ENCODE peak calls at places on chromosomes 16 and 17, in eight cellular contexts. One of them, this sample, is unnamed.

GRCh38 chr17:38978180-38978579 is 11.0 kb upstream of the FBXO47 start:
- DNase-seq in IMR-90: no peak
- DNase-seq in coronary artery: no peak
- DNase-seq in CD8-positive, alpha-beta T cell: no peak
- DNase-seq in transverse colon: no peak
- DNase-seq in naive thymus-derived CD4-positive, alpha-beta T cell: no peak
- DNase-seq in left lung: no peak
- DNase-seq in adrenal gland: no peak
- DNase-seq in this sample: no peak

GRCh38 chr16:65268331-65268730 is 146.5 kb upstream of the CDH11 start:
- DNase-seq in IMR-90: peak
- DNase-seq in coronary artery: no peak
- DNase-seq in CD8-positive, alpha-beta T cell: no peak
- DNase-seq in transverse colon: no peak
- DNase-seq in naive thymus-derived CD4-positive, alpha-beta T cell: no peak
- DNase-seq in left lung: no peak
- DNase-seq in adrenal gland: no peak
- DNase-seq in this sample: no peak

GRCh38 chr16:76661691-76662090 is 384.5 kb downstream of the CNTNAP4 start:
- DNase-seq in IMR-90: no peak
- DNase-seq in coronary artery: no peak
- DNase-seq in CD8-positive, alpha-beta T cell: no peak
- DNase-seq in transverse colon: no peak
- DNase-seq in naive thymus-derived CD4-positive, alpha-beta T cell: no peak
- DNase-seq in left lung: no peak
- DNase-seq in adrenal gland: no peak
- DNase-seq in this sample: no peak

GRCh38 chr16:66220766-66221165 is 145.7 kb upstream of the CDH5 start:
- DNase-seq in IMR-90: no peak
- DNase-seq in coronary artery: no peak
- DNase-seq in CD8-positive, alpha-beta T cell: no peak
- DNase-seq in transverse colon: no peak
- DNase-seq in naive thymus-derived CD4-positive, alpha-beta T cell: no peak
- DNase-seq in left lung: no peak
- DNase-seq in adrenal gland: no peak
- DNase-seq in this sample: peak

GRCh38 chr17:6501359-6501758 is 55.0 kb downstream of the PITPNM3 start:
- DNase-seq in IMR-90: no peak
- DNase-seq in coronary artery: peak
- DNase-seq in CD8-positive, alpha-beta T cell: no peak
- DNase-seq in transverse colon: no peak
- DNase-seq in naive thymus-derived CD4-positive, alpha-beta T cell: no peak
- DNase-seq in left lung: no peak
- DNase-seq in adrenal gland: no peak
- DNase-seq in this sample: no peak

GRCh38 chr17:16872836-16873653 is 98.9 kb downstream of the TNFRSF13B start:
- DNase-seq in IMR-90: no peak
- DNase-seq in coronary artery: peak
- DNase-seq in CD8-positive, alpha-beta T cell: no peak
- DNase-seq in transverse colon: peak
- DNase-seq in naive thymus-derived CD4-positive, alpha-beta T cell: no peak
- DNase-seq in left lung: no peak
- DNase-seq in adrenal gland: no peak
- DNase-seq in this sample: peak

GRCh38 chr17:50102164-50102991 is 7.2 kb downstream of the PDK2 start:
- DNase-seq in IMR-90: no peak
- DNase-seq in coronary artery: peak
- DNase-seq in CD8-positive, alpha-beta T cell: no peak
- DNase-seq in transverse colon: peak
- DNase-seq in naive thymus-derived CD4-positive, alpha-beta T cell: no peak
- DNase-seq in left lung: peak
- DNase-seq in adrenal gland: peak
- DNase-seq in this sample: no peak

GRCh38 chr16:15811778-15812750 is 44.8 kb downstream of the MYH11 start:
- DNase-seq in IMR-90: peak
- DNase-seq in coronary artery: peak
- DNase-seq in CD8-positive, alpha-beta T cell: no peak
- DNase-seq in transverse colon: no peak
- DNase-seq in naive thymus-derived CD4-positive, alpha-beta T cell: no peak
- DNase-seq in left lung: no peak
- DNase-seq in adrenal gland: no peak
- DNase-seq in this sample: no peak

GRCh38 chr16:19419691-19420060 is 2.0 kb downstream of the TMC5 start:
- DNase-seq in IMR-90: peak
- DNase-seq in coronary artery: no peak
- DNase-seq in CD8-positive, alpha-beta T cell: no peak
- DNase-seq in transverse colon: no peak
- DNase-seq in naive thymus-derived CD4-positive, alpha-beta T cell: no peak
- DNase-seq in left lung: no peak
- DNase-seq in adrenal gland: no peak
- DNase-seq in this sample: no peak

GRCh38 chr17:80438806-80439205 is 23.8 kb downstream of the ENDOV start:
- DNase-seq in IMR-90: no peak
- DNase-seq in coronary artery: no peak
- DNase-seq in CD8-positive, alpha-beta T cell: no peak
- DNase-seq in transverse colon: no peak
- DNase-seq in naive thymus-derived CD4-positive, alpha-beta T cell: no peak
- DNase-seq in left lung: no peak
- DNase-seq in adrenal gland: no peak
- DNase-seq in this sample: no peak

GRCh38 chr17:28147026-28147425 is 104.5 kb downstream of the NLK start:
- DNase-seq in IMR-90: peak
- DNase-seq in coronary artery: no peak
- DNase-seq in CD8-positive, alpha-beta T cell: no peak
- DNase-seq in transverse colon: no peak
- DNase-seq in naive thymus-derived CD4-positive, alpha-beta T cell: no peak
- DNase-seq in left lung: no peak
- DNase-seq in adrenal gland: no peak
- DNase-seq in this sample: no peak
- H3K27ac ChIP-seq in IMR-90: no peak
- H3K27ac ChIP-seq in coronary artery: no peak
- H3K27ac ChIP-seq in CD8-positive, alpha-beta T cell: no peak
- H3K27ac ChIP-seq in transverse colon: no peak
- H3K27ac ChIP-seq in naive thymus-derived CD4-positive, alpha-beta T cell: no peak
- H3K27ac ChIP-seq in left lung: no peak
- H3K27ac ChIP-seq in adrenal gland: peak
- H3K27ac ChIP-seq in this sample: no peak

GRCh38 chr16:84543931-84544776 is 39.7 kb upstream of the MEAK7 start:
- DNase-seq in IMR-90: peak
- DNase-seq in coronary artery: no peak
- DNase-seq in CD8-positive, alpha-beta T cell: no peak
- DNase-seq in transverse colon: peak
- DNase-seq in naive thymus-derived CD4-positive, alpha-beta T cell: peak
- DNase-seq in left lung: no peak
- DNase-seq in adrenal gland: no peak
- DNase-seq in this sample: no peak
- H3K27ac ChIP-seq in IMR-90: no peak
- H3K27ac ChIP-seq in coronary artery: no peak
- H3K27ac ChIP-seq in CD8-positive, alpha-beta T cell: no peak
- H3K27ac ChIP-seq in transverse colon: peak
- H3K27ac ChIP-seq in naive thymus-derived CD4-positive, alpha-beta T cell: peak
- H3K27ac ChIP-seq in left lung: no peak
- H3K27ac ChIP-seq in adrenal gland: no peak
- H3K27ac ChIP-seq in this sample: no peak

GRCh38 chr17:42411321-42411820 is 11.7 kb downstream of the CAVIN1 start:
- DNase-seq in IMR-90: no peak
- DNase-seq in coronary artery: no peak
- DNase-seq in CD8-positive, alpha-beta T cell: no peak
- DNase-seq in transverse colon: no peak
- DNase-seq in naive thymus-derived CD4-positive, alpha-beta T cell: no peak
- DNase-seq in left lung: no peak
- DNase-seq in adrenal gland: no peak
- DNase-seq in this sample: no peak
- H3K27ac ChIP-seq in IMR-90: peak
- H3K27ac ChIP-seq in coronary artery: peak
- H3K27ac ChIP-seq in CD8-positive, alpha-beta T cell: no peak
- H3K27ac ChIP-seq in transverse colon: peak
- H3K27ac ChIP-seq in naive thymus-derived CD4-positive, alpha-beta T cell: no peak
- H3K27ac ChIP-seq in left lung: peak
- H3K27ac ChIP-seq in adrenal gland: no peak
- H3K27ac ChIP-seq in this sample: no peak

GRCh38 chr17:46266656-46267544 is 28.0 kb upstream of the LRRC37A start:
- DNase-seq in IMR-90: peak
- DNase-seq in coronary artery: peak
- DNase-seq in CD8-positive, alpha-beta T cell: peak
- DNase-seq in transverse colon: peak
- DNase-seq in naive thymus-derived CD4-positive, alpha-beta T cell: peak
- DNase-seq in left lung: peak
- DNase-seq in adrenal gland: peak
- DNase-seq in this sample: peak

GRCh38 chr17:46262271-46262670 is 32.7 kb upstream of the LRRC37A start:
- DNase-seq in IMR-90: no peak
- DNase-seq in coronary artery: no peak
- DNase-seq in CD8-positive, alpha-beta T cell: no peak
- DNase-seq in transverse colon: no peak
- DNase-seq in naive thymus-derived CD4-positive, alpha-beta T cell: no peak
- DNase-seq in left lung: no peak
- DNase-seq in adrenal gland: no peak
- DNase-seq in this sample: no peak

GRCh38 chr17:46270032-46270431 is 24.9 kb upstream of the LRRC37A start:
- DNase-seq in IMR-90: no peak
- DNase-seq in coronary artery: no peak
- DNase-seq in CD8-positive, alpha-beta T cell: no peak
- DNase-seq in transverse colon: no peak
- DNase-seq in naive thymus-derived CD4-positive, alpha-beta T cell: no peak
- DNase-seq in left lung: no peak
- DNase-seq in adrenal gland: no peak
- DNase-seq in this sample: no peak

DNA sequence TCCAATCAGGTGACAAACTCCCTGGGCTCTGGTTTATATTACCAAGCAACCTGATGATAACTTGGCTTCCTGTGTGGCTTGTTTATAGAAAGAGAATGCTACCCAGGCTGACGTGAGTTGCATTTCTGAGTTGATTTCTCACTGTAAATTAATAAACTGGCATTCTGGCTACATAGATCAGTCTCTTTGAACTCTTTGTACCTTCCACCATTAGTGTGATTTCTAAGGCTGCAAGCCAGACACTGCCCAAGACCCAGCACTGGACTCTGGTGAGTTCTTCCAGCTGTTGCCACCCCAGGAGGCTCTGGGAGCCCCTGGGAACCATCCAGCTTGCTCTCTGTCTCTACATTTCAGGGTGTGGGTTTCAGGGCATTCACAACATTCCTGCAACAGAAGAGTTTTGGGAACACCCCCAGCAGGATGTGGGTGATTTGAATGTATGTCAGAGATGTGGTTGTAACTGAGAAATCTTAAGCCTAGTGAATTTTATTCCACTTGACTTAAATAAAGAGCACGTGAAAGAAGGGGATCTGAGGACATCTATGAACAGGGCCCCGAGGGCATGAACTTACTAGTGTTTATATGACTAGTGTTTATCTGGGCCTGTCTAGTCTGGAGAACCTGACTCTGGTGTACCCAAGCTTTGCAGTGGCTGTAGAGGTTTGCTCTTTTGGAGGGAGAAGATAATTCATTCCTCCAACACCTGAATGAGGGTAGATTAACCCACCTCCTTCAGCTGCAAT is 30.3 kb upstream of the LRRC37A start:
- DNase-seq in IMR-90: peak
- DNase-seq in coronary artery: no peak
- DNase-seq in CD8-positive, alpha-beta T cell: peak
- DNase-seq in transverse colon: no peak
- DNase-seq in naive thymus-derived CD4-positive, alpha-beta T cell: peak
- DNase-seq in left lung: no peak
- DNase-seq in adrenal gland: no peak
- DNase-seq in this sample: no peak
- H3K27ac ChIP-seq in IMR-90: peak
- H3K27ac ChIP-seq in coronary artery: no peak
- H3K27ac ChIP-seq in CD8-positive, alpha-beta T cell: peak
- H3K27ac ChIP-seq in transverse colon: no peak
- H3K27ac ChIP-seq in naive thymus-derived CD4-positive, alpha-beta T cell: peak
- H3K27ac ChIP-seq in left lung: no peak
- H3K27ac ChIP-seq in adrenal gland: no peak
- H3K27ac ChIP-seq in this sample: no peak

GRCh38 chr17:78783711-78784396 is 1.8 kb upstream of the CYTH1 start:
- DNase-seq in IMR-90: no peak
- DNase-seq in coronary artery: no peak
- DNase-seq in CD8-positive, alpha-beta T cell: no peak
- DNase-seq in transverse colon: no peak
- DNase-seq in naive thymus-derived CD4-positive, alpha-beta T cell: no peak
- DNase-seq in left lung: no peak
- DNase-seq in adrenal gland: no peak
- DNase-seq in this sample: no peak
- H3K27ac ChIP-seq in IMR-90: no peak
- H3K27ac ChIP-seq in coronary artery: no peak
- H3K27ac ChIP-seq in CD8-positive, alpha-beta T cell: no peak
- H3K27ac ChIP-seq in transverse colon: peak
- H3K27ac ChIP-seq in naive thymus-derived CD4-positive, alpha-beta T cell: no peak
- H3K27ac ChIP-seq in left lung: peak
- H3K27ac ChIP-seq in adrenal gland: peak
- H3K27ac ChIP-seq in this sample: no peak

GRCh38 chr16:73047536-73048291 is at the start of gene ZFHX3:
- DNase-seq in IMR-90: peak
- DNase-seq in coronary artery: no peak
- DNase-seq in CD8-positive, alpha-beta T cell: no peak
- DNase-seq in transverse colon: peak
- DNase-seq in naive thymus-derived CD4-positive, alpha-beta T cell: peak
- DNase-seq in left lung: peak
- DNase-seq in adrenal gland: peak
- DNase-seq in this sample: peak

GRCh38 chr16:73049051-73049910 is 1.4 kb upstream of the ZFHX3 start:
- DNase-seq in IMR-90: no peak
- DNase-seq in coronary artery: no peak
- DNase-seq in CD8-positive, alpha-beta T cell: no peak
- DNase-seq in transverse colon: no peak
- DNase-seq in naive thymus-derived CD4-positive, alpha-beta T cell: no peak
- DNase-seq in left lung: no peak
- DNase-seq in adrenal gland: no peak
- DNase-seq in this sample: no peak

GRCh38 chr16:73047221-73047535 is 750 bp downstream of the ZFHX3 start:
- DNase-seq in IMR-90: peak
- DNase-seq in coronary artery: no peak
- DNase-seq in CD8-positive, alpha-beta T cell: no peak
- DNase-seq in transverse colon: no peak
- DNase-seq in naive thymus-derived CD4-positive, alpha-beta T cell: no peak
- DNase-seq in left lung: no peak
- DNase-seq in adrenal gland: no peak
- DNase-seq in this sample: no peak

GRCh38 chr16:73048292-73049050 is 543 bp upstream of the ZFHX3 start:
- DNase-seq in IMR-90: no peak
- DNase-seq in coronary artery: no peak
- DNase-seq in CD8-positive, alpha-beta T cell: no peak
- DNase-seq in transverse colon: peak
- DNase-seq in naive thymus-derived CD4-positive, alpha-beta T cell: no peak
- DNase-seq in left lung: no peak
- DNase-seq in adrenal gland: peak
- DNase-seq in this sample: no peak

GRCh38 chr16:73046484-73047214 is 1.3 kb downstream of the ZFHX3 start:
- DNase-seq in IMR-90: no peak
- DNase-seq in coronary artery: no peak
- DNase-seq in CD8-positive, alpha-beta T cell: no peak
- DNase-seq in transverse colon: no peak
- DNase-seq in naive thymus-derived CD4-positive, alpha-beta T cell: no peak
- DNase-seq in left lung: no peak
- DNase-seq in adrenal gland: no peak
- DNase-seq in this sample: no peak
- H3K27ac ChIP-seq in IMR-90: peak
- H3K27ac ChIP-seq in coronary artery: peak
- H3K27ac ChIP-seq in CD8-positive, alpha-beta T cell: no peak
- H3K27ac ChIP-seq in transverse colon: peak
- H3K27ac ChIP-seq in naive thymus-derived CD4-positive, alpha-beta T cell: no peak
- H3K27ac ChIP-seq in left lung: peak
- H3K27ac ChIP-seq in adrenal gland: no peak
- H3K27ac ChIP-seq in this sample: no peak